ENCODE peak calls at places on chromosomes 2 and 18, in ten cellular contexts. H is DMS153; S is stimulated activated naive B cell treated with anti-CD40 and anti-IgM and Interleukin-4, amounts not matched to agents 10 μg/mL and 1 μg/mL and 100 μg/mL, for 72 hours; V is T-cell; E is colonic mucosa; J is NCI-H524; D is KBM-7; M is germinal center; T is fibroblast of mammary gland; G is central memory CD4-positive, alpha-beta T cell. X is an unnamed sample.

GRCh38 chr2:88003074-88003755 is 13.1 kb downstream of the RNU2-63P start:
- DNase-seq in E (no peak), G (no peak), T (no peak), V (no peak), J (no peak), S (no peak), M (no peak), D (no peak), H (no peak), X (peak)

GRCh38 chr2:64982311-64982857 is 6.8 kb upstream of the SLC1A4 start:
- DNase-seq in E (no peak), S (no peak), J (no peak), G (no peak), H (no peak), T (no peak), V (no peak), D (no peak), M (no peak), X (no peak)

GRCh38 chr2:127609031-127609751 is 36.8 kb upstream of the GPR17 start:
- DNase-seq in G (no peak), J (no peak), S (no peak), T (no peak), M (no peak), H (no peak), D (no peak), V (peak), E (no peak), X (no peak)

GRCh38 chr2:41863062-41863461 is 184.8 kb upstream of the PKDCC start:
- DNase-seq in J (no peak), E (no peak), G (no peak), T (no peak), S (no peak), V (no peak), M (no peak), D (no peak), H (no peak), X (no peak)

GRCh38 chr18:9803698-9804516 is 81.9 kb upstream of the TXNDC2 start:
- DNase-seq in S (no peak), J (peak), V (no peak), T (no peak), H (no peak), M (no peak), D (no peak), E (no peak), G (no peak), X (no peak)

GRCh38 chr2:33532146-33532545 is 55.7 kb downstream of the RASGRP3 start:
- DNase-seq in G (no peak), J (no peak), V (no peak), M (no peak), E (no peak), H (no peak), S (no peak), T (no peak), D (no peak), X (no peak)

GRCh38 chr2:11109002-11109401 is 46.3 kb upstream of the SLC66A3 start:
- DNase-seq in D (no peak), G (no peak), E (no peak), S (no peak), M (no peak), J (no peak), T (no peak), H (no peak), V (no peak), X (no peak)

GRCh38 chr18:48927286-48928080 is 23.3 kb downstream of the SMAD7 start:
- DNase-seq in S (no peak), H (no peak), D (no peak), V (no peak), M (peak), T (no peak), E (no peak), J (no peak), G (no peak), X (peak)

GRCh38 chr2:236051803-236052202 is 116.4 kb downstream of the GBX2 start:
- DNase-seq in D (no peak), M (no peak), H (no peak), T (peak), V (no peak), S (no peak), E (no peak), G (no peak), J (no peak), X (no peak)

GRCh38 chr18:27789406-27789805 is 387.5 kb downstream of the CDH2 start:
- DNase-seq in M (no peak), V (no peak), H (peak), S (no peak), E (no peak), J (no peak), D (no peak), G (no peak), T (no peak), X (no peak)

GRCh38 chr2:207122914-207123744 is 42.6 kb downstream of the KLF7 start:
- DNase-seq in G (no peak), H (no peak), D (no peak), J (no peak), M (no peak), E (no peak), S (no peak), T (no peak), V (no peak), X (no peak)

GRCh38 chr2:15919716-15920444 is 20.5 kb upstream of the MYCN start:
- DNase-seq in E (no peak), M (no peak), J (peak), V (no peak), G (no peak), S (no peak), D (no peak), T (no peak), H (no peak), X (no peak)

GRCh38 chr2:86249176-86249842 is 50.1 kb downstream of the MRPL35 start:
- DNase-seq in H (peak), T (peak), G (no peak), S (no peak), D (no peak), M (no peak), E (no peak), J (peak), V (no peak), X (peak)

GRCh38 chr2:37000988-37001556 is 34.7 kb upstream of the STRN start:
- DNase-seq in H (no peak), M (no peak), S (no peak), J (no peak), D (no peak), V (no peak), T (no peak), E (no peak), G (no peak), X (no peak)